ENCODE peak calls at places on chromosomes 2 and 18, in six cellular contexts. Y, T, Z, D, N and H are unnamed samples.

GRCh38 chr2:128643221-128644065 is 324.8 kb upstream of the HS6ST1 start:
- DNase-seq in Y (no peak), T (no peak), Z (no peak), D (no peak), N (no peak), H (no peak)

GRCh38 chr18:49597556-49597955 is 35.7 kb downstream of the LIPG start:
- DNase-seq in Y (no peak), T (peak), Z (no peak), D (no peak), N (no peak), H (peak)

GRCh38 chr18:70415823-70416488 is 127.1 kb downstream of the SOCS6 start:
- DNase-seq in Y (no peak), T (peak), Z (no peak), D (no peak), N (no peak), H (peak)

GRCh38 chr2:162073776-162074578 is at the start of gene DPP4:
- DNase-seq in Y (no peak), T (peak), Z (peak), D (no peak), N (peak), H (no peak)

GRCh38 chr2:120703330-120703994 is 32.2 kb upstream of the GLI2 start:
- DNase-seq in Y (no peak), T (peak), Z (no peak), D (peak), N (no peak), H (peak)

GRCh38 chr2:170716851-170717598 is 1.9 kb downstream of the SP5 start:
- DNase-seq in Y (no peak), T (peak), Z (no peak), D (no peak), N (peak), H (no peak)

GRCh38 chr2:54015809-54016703 is 45.3 kb upstream of the PSME4 start:
- DNase-seq in Y (no peak), T (peak), Z (no peak), D (peak), N (no peak), H (no peak)

GRCh38 chr18:58800582-58800981 is 64.1 kb upstream of the ZNF532 start:
- DNase-seq in Y (no peak), T (no peak), Z (no peak), D (no peak), N (peak), H (no peak)

DNA sequence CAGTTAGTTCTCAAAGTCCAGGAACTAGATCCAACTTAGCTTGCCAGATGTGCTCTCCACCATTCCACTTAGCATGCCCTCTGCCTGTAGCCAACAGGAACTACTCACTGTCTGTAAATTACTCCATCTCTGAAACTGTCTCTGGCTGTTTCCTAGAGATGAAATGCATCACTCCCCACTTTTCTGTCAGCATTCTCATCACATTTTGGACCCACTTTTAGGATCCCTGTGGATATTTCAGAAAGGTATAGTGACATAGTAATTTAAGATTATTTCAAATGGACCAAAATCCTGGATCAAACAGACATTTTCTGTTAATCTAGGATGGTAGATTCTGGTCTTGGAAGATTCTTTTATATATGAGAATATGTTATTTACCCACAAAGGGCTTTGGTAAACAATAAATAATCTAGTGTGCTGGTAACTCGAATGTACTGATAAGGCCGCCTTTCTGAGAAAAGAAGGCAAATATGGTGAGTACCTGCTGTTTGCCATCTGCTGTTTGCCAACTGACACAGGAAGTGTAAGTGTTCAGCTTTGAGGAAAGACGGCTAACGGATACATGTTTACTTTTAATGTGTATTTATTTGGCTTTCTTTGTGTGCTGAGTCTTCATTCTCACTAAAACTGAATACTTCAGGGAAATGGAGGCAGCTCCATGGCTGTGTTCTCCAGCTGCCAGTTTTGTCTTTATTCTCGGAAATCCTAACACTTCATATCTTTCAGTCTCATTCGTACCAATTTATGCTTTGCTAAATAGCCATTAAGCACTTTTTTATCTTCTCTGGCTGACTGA is 79.5 kb downstream of the EVA1A start:
- DNase-seq in Y (no peak), T (peak), Z (no peak), D (peak), N (no peak), H (peak)
- TF ChIP-seq CTCF in Y (no peak), T (peak), Z (peak), D (peak), N (no peak), H (no peak)

GRCh38 chr2:98543214-98543613 is 65.1 kb downstream of the COA5 start:
- DNase-seq in Y (no peak), T (no peak), Z (no peak), D (no peak), N (no peak), H (no peak)
- TF ChIP-seq CTCF in Y (no peak), T (no peak), Z (no peak), D (no peak), N (no peak), H (no peak)

GRCh38 chr2:74119912-74120825 is 27.5 kb downstream of the BOLA3 start:
- DNase-seq in Y (peak), T (peak), Z (peak), D (peak), N (peak), H (peak)
- TF ChIP-seq CTCF in Y (peak), T (peak), Z (peak), D (peak), N (peak), H (peak)

DNA sequence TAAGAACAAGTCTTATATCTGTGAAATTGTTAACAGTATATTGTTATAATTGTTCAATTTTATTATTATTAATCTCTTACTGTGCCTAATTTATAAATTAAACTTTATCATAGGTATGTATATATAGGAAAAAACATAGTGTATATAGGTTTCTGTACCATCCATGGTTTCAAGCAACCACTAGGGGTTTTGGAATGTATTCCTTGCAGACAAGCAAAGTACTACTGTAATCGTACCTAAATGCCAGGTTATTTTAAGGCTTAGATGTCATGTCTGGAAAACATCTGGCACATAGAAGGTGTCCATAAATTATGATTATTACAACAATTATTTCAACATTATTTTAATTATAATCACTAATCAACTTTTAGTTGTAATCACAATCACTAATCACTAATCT is 8.4 kb downstream of the ITSN2 start:
- DNase-seq in Y (no peak), T (no peak), Z (no peak), D (no peak), N (no peak), H (no peak)
- TF ChIP-seq CTCF in Y (no peak), T (peak), Z (no peak), D (peak), N (no peak), H (no peak)

DNA sequence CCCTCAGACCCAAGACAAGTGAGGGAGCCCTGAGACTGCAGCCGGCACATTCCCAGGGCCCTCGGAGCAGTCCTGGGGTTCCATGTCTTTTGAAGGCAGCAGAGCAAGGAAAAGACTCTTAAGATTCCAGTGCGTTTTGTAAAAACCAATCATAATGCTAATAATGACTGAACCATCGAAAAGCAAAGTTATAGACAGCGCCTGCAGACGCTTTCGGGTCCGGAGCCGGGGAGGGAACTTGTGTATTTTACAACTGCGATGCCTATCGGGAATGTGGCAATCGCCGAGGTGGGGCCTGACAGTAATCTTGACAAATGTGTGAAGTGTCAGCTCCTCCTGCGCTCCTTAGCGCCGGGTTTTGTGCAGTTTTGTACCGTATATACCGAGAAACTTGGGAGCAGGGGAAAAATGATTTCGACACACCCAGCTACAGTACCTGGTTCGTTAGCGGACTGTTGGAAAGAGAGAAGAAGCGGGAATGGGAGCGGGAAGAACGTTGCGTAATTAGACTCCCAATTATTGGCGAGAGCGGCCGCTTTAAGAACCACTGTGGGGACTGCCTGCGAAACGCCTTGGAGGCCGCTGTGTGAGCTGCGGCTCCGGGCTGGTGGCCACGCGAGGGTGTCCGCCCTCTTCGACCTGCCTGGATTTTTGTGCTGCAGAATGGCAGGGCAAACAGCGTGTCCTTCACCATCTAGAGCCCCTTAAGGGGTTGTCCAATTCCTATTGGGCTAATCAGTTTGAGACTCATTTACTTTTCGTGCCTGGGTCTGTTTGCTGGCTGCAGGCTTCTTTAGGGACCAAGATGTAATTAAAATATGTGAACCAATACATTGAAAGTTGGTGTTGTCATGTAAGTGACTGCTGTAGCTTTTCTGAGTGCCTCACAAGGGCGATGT is 2.4 kb downstream of the EPAS1 start:
- DNase-seq in Y (no peak), T (peak), Z (no peak), D (peak), N (peak), H (peak)
- TF ChIP-seq CTCF in Y (no peak), T (peak), Z (no peak), D (no peak), N (no peak), H (no peak)